ENCODE peak calls at places on chromosomes 2 and 18, in ten cellular contexts. One of them, this sample, is unnamed.

GRCh38 chr18:36580266-36580665 is 248.5 kb downstream of the TPGS2 start:
- DNase-seq in endothelial cell of umbilical vein: no peak
- DNase-seq in K562: no peak
- DNase-seq in astrocyte of the spinal cord: peak; percentile 38
- DNase-seq in heart right ventricle: no peak
- DNase-seq in neural crest cell: no peak
- DNase-seq in suprapubic skin: no peak
- DNase-seq in mucosa of descending colon: no peak
- DNase-seq in RWPE1: no peak
- DNase-seq in BE2C: no peak
- DNase-seq in this sample: no peak

GRCh38 chr18:58878640-58879039 is 14.0 kb downstream of the ZNF532 start:
- DNase-seq in heart right ventricle: no peak
- DNase-seq in suprapubic skin: no peak
- DNase-seq in neural crest cell: no peak
- DNase-seq in K562: no peak
- DNase-seq in endothelial cell of umbilical vein: no peak
- DNase-seq in mucosa of descending colon: no peak
- DNase-seq in RWPE1: no peak
- DNase-seq in BE2C: no peak
- DNase-seq in astrocyte of the spinal cord: no peak
- DNase-seq in this sample: no peak

GRCh38 chr2:31865215-31865614 is 145.6 kb downstream of the MEMO1 start:
- DNase-seq in neural crest cell: no peak
- DNase-seq in heart right ventricle: no peak
- DNase-seq in K562: no peak
- DNase-seq in BE2C: no peak
- DNase-seq in RWPE1: no peak
- DNase-seq in astrocyte of the spinal cord: no peak
- DNase-seq in suprapubic skin: no peak
- DNase-seq in endothelial cell of umbilical vein: no peak
- DNase-seq in mucosa of descending colon: no peak
- DNase-seq in this sample: no peak

GRCh38 chr2:196995757-196996314 is 69.3 kb upstream of the PGAP1 start:
- DNase-seq in astrocyte of the spinal cord: no peak
- DNase-seq in BE2C: peak; percentile 28
- DNase-seq in RWPE1: no peak
- DNase-seq in endothelial cell of umbilical vein: no peak
- DNase-seq in K562: no peak
- DNase-seq in heart right ventricle: no peak
- DNase-seq in suprapubic skin: no peak
- DNase-seq in mucosa of descending colon: no peak
- DNase-seq in neural crest cell: no peak
- DNase-seq in this sample: no peak

GRCh38 chr2:46979611-46980010 is 64.0 kb upstream of the MCFD2 start:
- DNase-seq in neural crest cell: no peak
- DNase-seq in RWPE1: no peak
- DNase-seq in K562: no peak
- DNase-seq in endothelial cell of umbilical vein: no peak
- DNase-seq in heart right ventricle: no peak
- DNase-seq in suprapubic skin: no peak
- DNase-seq in mucosa of descending colon: no peak
- DNase-seq in BE2C: no peak
- DNase-seq in astrocyte of the spinal cord: no peak
- DNase-seq in this sample: no peak

GRCh38 chr18:5066380-5066977 is 130.6 kb downstream of the AKAIN1 start:
- DNase-seq in K562: peak; percentile 34
- DNase-seq in BE2C: no peak
- DNase-seq in neural crest cell: no peak
- DNase-seq in astrocyte of the spinal cord: no peak
- DNase-seq in heart right ventricle: no peak
- DNase-seq in suprapubic skin: no peak
- DNase-seq in mucosa of descending colon: no peak
- DNase-seq in endothelial cell of umbilical vein: no peak
- DNase-seq in RWPE1: no peak
- DNase-seq in this sample: peak; percentile 27

GRCh38 chr2:112542974-112543760 is 902 bp downstream of the POLR1B start:
- DNase-seq in K562: peak; percentile 45
- DNase-seq in astrocyte of the spinal cord: peak; percentile 3
- DNase-seq in endothelial cell of umbilical vein: peak; percentile 54
- DNase-seq in neural crest cell: no peak
- DNase-seq in RWPE1: peak; percentile 17
- DNase-seq in heart right ventricle: no peak
- DNase-seq in BE2C: no peak
- DNase-seq in mucosa of descending colon: no peak
- DNase-seq in suprapubic skin: no peak
- DNase-seq in this sample: no peak

GRCh38 chr2:28981016-28981441 is at the start of gene TOGARAM2:
- DNase-seq in endothelial cell of umbilical vein: no peak
- DNase-seq in K562: no peak
- DNase-seq in RWPE1: no peak
- DNase-seq in suprapubic skin: no peak
- DNase-seq in astrocyte of the spinal cord: peak; percentile 41
- DNase-seq in heart right ventricle: peak; percentile 40
- DNase-seq in BE2C: no peak
- DNase-seq in neural crest cell: no peak
- DNase-seq in mucosa of descending colon: no peak
- DNase-seq in this sample: no peak

GRCh38 chr2:55134316-55134706 is 84.1 kb upstream of the RTN4 start:
- DNase-seq in astrocyte of the spinal cord: no peak
- DNase-seq in heart right ventricle: no peak
- DNase-seq in BE2C: no peak
- DNase-seq in K562: no peak
- DNase-seq in endothelial cell of umbilical vein: no peak
- DNase-seq in RWPE1: no peak
- DNase-seq in neural crest cell: no peak
- DNase-seq in suprapubic skin: no peak
- DNase-seq in mucosa of descending colon: no peak
- DNase-seq in this sample: no peak

GRCh38 chr2:216192931-216193330 is 83.8 kb downstream of the XRCC5 start:
- DNase-seq in mucosa of descending colon: no peak
- DNase-seq in neural crest cell: no peak
- DNase-seq in K562: no peak
- DNase-seq in heart right ventricle: no peak
- DNase-seq in astrocyte of the spinal cord: no peak
- DNase-seq in BE2C: no peak
- DNase-seq in endothelial cell of umbilical vein: no peak
- DNase-seq in suprapubic skin: no peak
- DNase-seq in RWPE1: no peak
- DNase-seq in this sample: no peak

GRCh38 chr2:234482807-234483206 is 14.1 kb downstream of the ARL4C start:
- DNase-seq in astrocyte of the spinal cord: no peak
- DNase-seq in neural crest cell: no peak
- DNase-seq in heart right ventricle: no peak
- DNase-seq in BE2C: no peak
- DNase-seq in endothelial cell of umbilical vein: no peak
- DNase-seq in mucosa of descending colon: no peak
- DNase-seq in K562: no peak
- DNase-seq in RWPE1: no peak
- DNase-seq in suprapubic skin: no peak
- DNase-seq in this sample: no peak

DNA sequence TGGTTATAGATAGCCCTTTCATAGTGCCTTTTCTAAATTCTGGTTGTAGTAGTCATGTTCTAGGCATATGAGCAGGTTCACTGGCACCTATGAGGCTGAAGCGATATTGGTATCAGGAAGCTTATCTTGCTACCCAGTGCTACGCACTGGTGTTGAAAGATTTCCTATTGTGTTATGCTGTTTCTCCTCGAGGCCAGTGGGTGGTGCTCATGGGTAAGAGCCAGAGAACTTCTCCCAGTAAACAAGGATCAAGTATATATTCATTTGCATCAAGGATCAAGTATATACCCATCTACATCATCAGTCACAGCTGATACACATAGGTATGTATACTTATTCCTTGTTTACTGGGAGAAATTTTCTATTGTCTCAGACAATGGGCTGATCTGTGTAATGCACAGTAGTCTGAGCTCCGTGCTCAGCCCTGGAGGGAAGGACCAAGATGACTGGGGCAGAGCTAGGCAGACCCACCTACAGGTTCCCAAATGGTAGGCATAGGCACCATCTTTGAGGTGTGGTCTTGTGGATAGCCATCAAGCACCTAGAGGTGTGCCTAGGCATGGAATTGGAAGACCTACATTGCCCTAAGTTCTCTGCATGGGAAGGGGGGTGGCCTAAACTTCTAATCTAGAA is 101.2 kb upstream of the GALNT13 start:
- DNase-seq in endothelial cell of umbilical vein: no peak
- DNase-seq in heart right ventricle: no peak
- DNase-seq in K562: no peak
- DNase-seq in RWPE1: no peak
- DNase-seq in suprapubic skin: no peak
- DNase-seq in BE2C: no peak
- DNase-seq in astrocyte of the spinal cord: no peak
- DNase-seq in neural crest cell: no peak
- DNase-seq in mucosa of descending colon: no peak
- DNase-seq in this sample: no peak
- TF ChIP-seq CTCF in endothelial cell of umbilical vein: no peak
- TF ChIP-seq CTCF in heart right ventricle: no peak
- TF ChIP-seq CTCF in K562: no peak
- TF ChIP-seq CTCF in RWPE1: no peak
- TF ChIP-seq CTCF in suprapubic skin: no peak
- TF ChIP-seq CTCF in BE2C: peak; percentile 61
- TF ChIP-seq CTCF in astrocyte of the spinal cord: no peak
- TF ChIP-seq CTCF in neural crest cell: peak; percentile 47
- TF ChIP-seq CTCF in mucosa of descending colon: no peak
- TF ChIP-seq CTCF in this sample: no peak

GRCh38 chr2:7015007-7015950 is 98.1 kb downstream of the RNF144A start:
- DNase-seq in K562: peak; percentile 21
- DNase-seq in suprapubic skin: no peak
- DNase-seq in endothelial cell of umbilical vein: no peak
- DNase-seq in RWPE1: no peak
- DNase-seq in BE2C: peak; percentile 52
- DNase-seq in neural crest cell: no peak
- DNase-seq in astrocyte of the spinal cord: peak; percentile 15
- DNase-seq in mucosa of descending colon: no peak
- DNase-seq in heart right ventricle: no peak
- DNase-seq in this sample: peak; percentile 73

GRCh38 chr2:7012141-7012809 is 95.1 kb downstream of the RNF144A start:
- DNase-seq in endothelial cell of umbilical vein: no peak
- DNase-seq in BE2C: peak; percentile 86
- DNase-seq in K562: no peak
- DNase-seq in neural crest cell: no peak
- DNase-seq in heart right ventricle: peak; percentile 59
- DNase-seq in astrocyte of the spinal cord: peak; percentile 71
- DNase-seq in mucosa of descending colon: no peak
- DNase-seq in suprapubic skin: no peak
- DNase-seq in RWPE1: no peak
- DNase-seq in this sample: no peak

GRCh38 chr2:7016120-7016519 is 98.9 kb downstream of the RNF144A start:
- DNase-seq in endothelial cell of umbilical vein: no peak
- DNase-seq in neural crest cell: no peak
- DNase-seq in suprapubic skin: no peak
- DNase-seq in RWPE1: no peak
- DNase-seq in BE2C: no peak
- DNase-seq in mucosa of descending colon: no peak
- DNase-seq in K562: no peak
- DNase-seq in heart right ventricle: no peak
- DNase-seq in astrocyte of the spinal cord: no peak
- DNase-seq in this sample: no peak

GRCh38 chr2:7013761-7014160 is 96.5 kb downstream of the RNF144A start:
- DNase-seq in mucosa of descending colon: no peak
- DNase-seq in endothelial cell of umbilical vein: no peak
- DNase-seq in heart right ventricle: no peak
- DNase-seq in neural crest cell: no peak
- DNase-seq in astrocyte of the spinal cord: no peak
- DNase-seq in RWPE1: no peak
- DNase-seq in K562: no peak
- DNase-seq in BE2C: no peak
- DNase-seq in suprapubic skin: no peak
- DNase-seq in this sample: no peak

DNA sequence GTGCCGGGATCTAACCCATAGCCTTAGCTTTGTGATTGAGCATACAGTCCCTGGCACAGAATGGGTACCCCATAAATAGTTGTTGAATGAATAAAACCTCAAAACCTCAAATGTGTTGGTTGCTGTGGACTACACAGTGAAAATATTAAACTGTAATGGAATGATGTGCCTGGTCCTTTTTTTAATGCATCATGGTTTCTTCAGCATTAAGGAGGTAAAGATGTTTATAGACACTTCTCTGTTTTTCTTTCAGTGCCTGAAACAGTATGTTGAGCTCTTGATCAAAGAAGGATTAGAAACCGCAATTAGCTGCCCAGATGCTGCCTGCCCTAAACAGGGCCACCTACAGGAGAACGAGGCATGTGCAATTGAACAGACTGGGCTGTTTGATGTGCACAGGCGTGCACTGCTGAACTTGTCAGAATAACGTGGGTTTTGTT is 97.0 kb downstream of the RNF144A start:
- DNase-seq in K562: peak; percentile 61
- DNase-seq in suprapubic skin: no peak
- DNase-seq in RWPE1: no peak
- DNase-seq in mucosa of descending colon: no peak
- DNase-seq in endothelial cell of umbilical vein: no peak
- DNase-seq in astrocyte of the spinal cord: peak; percentile 89
- DNase-seq in neural crest cell: no peak
- DNase-seq in heart right ventricle: no peak
- DNase-seq in BE2C: peak; percentile 61
- DNase-seq in this sample: peak; percentile 54
- TF ChIP-seq CTCF in K562: peak; percentile 70
- TF ChIP-seq CTCF in suprapubic skin: peak; percentile 37
- TF ChIP-seq CTCF in RWPE1: no peak
- TF ChIP-seq CTCF in mucosa of descending colon: no peak
- TF ChIP-seq CTCF in endothelial cell of umbilical vein: peak; percentile 54
- TF ChIP-seq CTCF in astrocyte of the spinal cord: peak; percentile 71
- TF ChIP-seq CTCF in neural crest cell: peak; percentile 60
- TF ChIP-seq CTCF in heart right ventricle: peak; percentile 55
- TF ChIP-seq CTCF in BE2C: peak; percentile 85
- TF ChIP-seq CTCF in this sample: peak; percentile 64

DNA sequence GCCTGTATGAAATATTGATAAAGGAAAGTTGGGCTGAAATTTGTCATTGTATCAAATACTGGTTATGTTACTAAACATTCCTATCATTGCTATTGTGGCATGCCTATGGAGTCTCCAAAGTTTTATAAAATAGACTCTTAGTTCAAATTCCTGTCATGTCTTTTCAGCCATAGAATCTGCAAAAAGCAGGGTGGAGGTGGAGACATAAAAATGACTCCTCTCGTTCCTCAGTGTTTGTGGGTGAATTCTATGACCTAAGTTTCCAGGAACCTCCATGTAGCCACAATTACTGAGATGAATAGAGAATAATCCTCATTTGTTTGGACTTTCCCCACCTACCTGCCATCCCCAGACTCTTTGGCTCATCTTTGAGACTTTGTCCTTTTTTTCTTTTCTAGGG is 326.3 kb upstream of the ETAA1 start:
- DNase-seq in endothelial cell of umbilical vein: no peak
- DNase-seq in BE2C: no peak
- DNase-seq in RWPE1: no peak
- DNase-seq in mucosa of descending colon: no peak
- DNase-seq in K562: no peak
- DNase-seq in heart right ventricle: no peak
- DNase-seq in neural crest cell: no peak
- DNase-seq in astrocyte of the spinal cord: no peak
- DNase-seq in suprapubic skin: no peak
- DNase-seq in this sample: no peak
- TF ChIP-seq CTCF in endothelial cell of umbilical vein: no peak
- TF ChIP-seq CTCF in BE2C: no peak
- TF ChIP-seq CTCF in RWPE1: no peak
- TF ChIP-seq CTCF in mucosa of descending colon: no peak
- TF ChIP-seq CTCF in K562: no peak
- TF ChIP-seq CTCF in heart right ventricle: no peak
- TF ChIP-seq CTCF in neural crest cell: no peak
- TF ChIP-seq CTCF in astrocyte of the spinal cord: no peak
- TF ChIP-seq CTCF in suprapubic skin: no peak
- TF ChIP-seq CTCF in this sample: no peak

GRCh38 chr18:3931542-3932112 is 481.7 kb downstream of the TGIF1 start:
- DNase-seq in mucosa of descending colon: no peak
- DNase-seq in BE2C: no peak
- DNase-seq in RWPE1: no peak
- DNase-seq in suprapubic skin: no peak
- DNase-seq in neural crest cell: no peak
- DNase-seq in endothelial cell of umbilical vein: no peak
- DNase-seq in heart right ventricle: no peak
- DNase-seq in K562: no peak
- DNase-seq in astrocyte of the spinal cord: no peak
- DNase-seq in this sample: no peak
- TF ChIP-seq CTCF in mucosa of descending colon: no peak
- TF ChIP-seq CTCF in BE2C: no peak
- TF ChIP-seq CTCF in RWPE1: no peak
- TF ChIP-seq CTCF in suprapubic skin: no peak
- TF ChIP-seq CTCF in neural crest cell: no peak
- TF ChIP-seq CTCF in endothelial cell of umbilical vein: no peak
- TF ChIP-seq CTCF in heart right ventricle: no peak
- TF ChIP-seq CTCF in K562: no peak
- TF ChIP-seq CTCF in astrocyte of the spinal cord: no peak
- TF ChIP-seq CTCF in this sample: no peak

This sample was measured in glutamatergic neuron.